ENCODE peak calls at places on chromosomes 16 and 17, in five cellular contexts. One of them, this sample, is unnamed.

GRCh38 chr17:59783221-59784016 is 76.0 kb downstream of the VMP1 start:
- DNase-seq in EL: peak
- DNase-seq in sigmoid colon: no peak
- DNase-seq in cerebellum: no peak
- DNase-seq in fibroblast of lung: peak
- DNase-seq in this sample: peak

GRCh38 chr17:61647044-61647443 is 56.0 kb upstream of the NACA2 start:
- DNase-seq in EL: peak
- DNase-seq in sigmoid colon: no peak
- DNase-seq in cerebellum: no peak
- DNase-seq in fibroblast of lung: peak
- DNase-seq in this sample: no peak

GRCh38 chr17:65564793-65565192 is 3.3 kb upstream of the AXIN2 start:
- DNase-seq in EL: no peak
- DNase-seq in sigmoid colon: peak
- DNase-seq in cerebellum: peak
- DNase-seq in fibroblast of lung: peak
- DNase-seq in this sample: peak

GRCh38 chr17:8859804-8860430 is 7.6 kb downstream of the PIK3R6 start:
- DNase-seq in EL: no peak
- DNase-seq in sigmoid colon: no peak
- DNase-seq in cerebellum: no peak
- DNase-seq in fibroblast of lung: no peak
- DNase-seq in this sample: no peak

GRCh38 chr17:77484096-77484495 is 343.3 kb downstream of the SEC14L1 start:
- DNase-seq in EL: no peak
- DNase-seq in sigmoid colon: no peak
- DNase-seq in cerebellum: no peak
- DNase-seq in fibroblast of lung: no peak
- DNase-seq in this sample: no peak

GRCh38 chr17:81287155-81287554 is 8.0 kb downstream of the SLC38A10 start:
- DNase-seq in EL: no peak
- DNase-seq in sigmoid colon: no peak
- DNase-seq in cerebellum: no peak
- DNase-seq in fibroblast of lung: no peak
- DNase-seq in this sample: no peak

GRCh38 chr17:42917236-42917603 is 16.6 kb downstream of the G6PC1 start:
- DNase-seq in EL: no peak
- DNase-seq in sigmoid colon: no peak
- DNase-seq in cerebellum: no peak
- DNase-seq in fibroblast of lung: no peak
- DNase-seq in this sample: no peak

GRCh38 chr16:86450691-86451090 is 59.6 kb upstream of the FOXF1 start:
- DNase-seq in EL: no peak
- DNase-seq in sigmoid colon: no peak
- DNase-seq in cerebellum: no peak
- DNase-seq in fibroblast of lung: no peak
- DNase-seq in this sample: no peak

GRCh38 chr17:73335591-73336503 is 24.0 kb upstream of the CDC42EP4 start:
- DNase-seq in EL: no peak
- DNase-seq in sigmoid colon: no peak
- DNase-seq in cerebellum: no peak
- DNase-seq in fibroblast of lung: no peak
- DNase-seq in this sample: no peak

GRCh38 chr17:7825206-7825980 is 8.6 kb upstream of the KDM6B start:
- DNase-seq in EL: no peak
- DNase-seq in sigmoid colon: peak
- DNase-seq in cerebellum: peak
- DNase-seq in fibroblast of lung: no peak
- DNase-seq in this sample: peak

GRCh38 chr16:49012961-49013726 is 268.5 kb downstream of the CBLN1 start:
- DNase-seq in EL: no peak
- DNase-seq in sigmoid colon: peak
- DNase-seq in cerebellum: peak
- DNase-seq in fibroblast of lung: no peak
- DNase-seq in this sample: peak

GRCh38 chr17:9151091-9151490 is 129.8 kb downstream of the NTN1 start:
- DNase-seq in EL: no peak
- DNase-seq in sigmoid colon: no peak
- DNase-seq in cerebellum: no peak
- DNase-seq in fibroblast of lung: no peak
- DNase-seq in this sample: no peak

GRCh38 chr16:3179651-3180050 is 8.4 kb upstream of the OR1F1 start:
- DNase-seq in EL: no peak
- DNase-seq in sigmoid colon: no peak
- DNase-seq in cerebellum: no peak
- DNase-seq in fibroblast of lung: no peak
- DNase-seq in this sample: no peak

GRCh38 chr17:3683054-3683511 is 12.9 kb downstream of the P2RX5 start:
- DNase-seq in EL: peak
- DNase-seq in sigmoid colon: no peak
- DNase-seq in cerebellum: peak
- DNase-seq in fibroblast of lung: no peak
- DNase-seq in this sample: no peak

GRCh38 chr16:85616608-85617311 is 3.6 kb downstream of the GSE1 start:
- DNase-seq in EL: no peak
- DNase-seq in sigmoid colon: no peak
- DNase-seq in cerebellum: peak
- DNase-seq in fibroblast of lung: no peak
- DNase-seq in this sample: peak

GRCh38 chr16:58503166-58503862 is 3.4 kb downstream of the NDRG4 start:
- DNase-seq in EL: no peak
- DNase-seq in sigmoid colon: peak
- DNase-seq in cerebellum: no peak
- DNase-seq in fibroblast of lung: no peak
- DNase-seq in this sample: no peak

GRCh38 chr16:10088380-10088793 is 93.8 kb downstream of the GRIN2A start:
- DNase-seq in EL: no peak
- DNase-seq in sigmoid colon: no peak
- DNase-seq in cerebellum: no peak
- DNase-seq in fibroblast of lung: no peak
- DNase-seq in this sample: peak

GRCh38 chr16:79247386-79247785 is 353.2 kb downstream of the MAF start:
- DNase-seq in EL: no peak
- DNase-seq in sigmoid colon: no peak
- DNase-seq in cerebellum: no peak
- DNase-seq in fibroblast of lung: no peak
- DNase-seq in this sample: no peak

GRCh38 chr16:12343913-12344312 is 367.4 kb downstream of the SNX29 start:
- DNase-seq in EL: no peak
- DNase-seq in sigmoid colon: no peak
- DNase-seq in cerebellum: no peak
- DNase-seq in fibroblast of lung: no peak
- DNase-seq in this sample: no peak

GRCh38 chr17:75751676-75752404 is 13.2 kb downstream of the GALK1 start:
- DNase-seq in EL: no peak
- DNase-seq in sigmoid colon: no peak
- DNase-seq in cerebellum: no peak
- DNase-seq in fibroblast of lung: no peak
- DNase-seq in this sample: no peak

GRCh38 chr16:79874391-79874790 is 273.9 kb upstream of the MAF start:
- DNase-seq in EL: no peak
- DNase-seq in sigmoid colon: peak
- DNase-seq in cerebellum: no peak
- DNase-seq in fibroblast of lung: peak
- DNase-seq in this sample: no peak

GRCh38 chr16:67548265-67549126 is 13.8 kb upstream of the CTCF start:
- DNase-seq in EL: no peak
- DNase-seq in sigmoid colon: peak
- DNase-seq in cerebellum: no peak
- DNase-seq in fibroblast of lung: no peak
- DNase-seq in this sample: no peak

GRCh38 chr16:86287641-86288201 is 222.6 kb upstream of the FOXF1 start:
- DNase-seq in EL: no peak
- DNase-seq in sigmoid colon: no peak
- DNase-seq in cerebellum: no peak
- DNase-seq in fibroblast of lung: no peak
- DNase-seq in this sample: no peak

GRCh38 chr17:17740627-17741237 is 59.5 kb downstream of the RAI1 start:
- DNase-seq in EL: no peak
- DNase-seq in sigmoid colon: no peak
- DNase-seq in cerebellum: no peak
- DNase-seq in fibroblast of lung: no peak
- DNase-seq in this sample: no peak

GRCh38 chr17:73304438-73304837 is 7.4 kb downstream of the CDC42EP4 start:
- DNase-seq in EL: no peak
- DNase-seq in sigmoid colon: no peak
- DNase-seq in cerebellum: no peak
- DNase-seq in fibroblast of lung: no peak
- DNase-seq in this sample: no peak

GRCh38 chr17:57215317-57215716 is 41.0 kb upstream of the MSI2 start:
- DNase-seq in EL: peak
- DNase-seq in sigmoid colon: no peak
- DNase-seq in cerebellum: no peak
- DNase-seq in fibroblast of lung: peak
- DNase-seq in this sample: no peak

GRCh38 chr16:57734925-57735754 is 430 bp upstream of the KATNB1 start:
- DNase-seq in EL: peak
- DNase-seq in sigmoid colon: peak
- DNase-seq in cerebellum: peak
- DNase-seq in fibroblast of lung: peak
- DNase-seq in this sample: peak

GRCh38 chr17:64621772-64622171 is 40.3 kb downstream of the SMURF2 start:
- DNase-seq in EL: no peak
- DNase-seq in sigmoid colon: no peak
- DNase-seq in cerebellum: no peak
- DNase-seq in fibroblast of lung: no peak
- DNase-seq in this sample: no peak